ENCODE peak calls at places on chromosomes 16 and 17, in eight cellular contexts. X, A, L, W, M, H, R and D are unnamed samples.

GRCh38 chr16:29665294-29666077 is 2.4 kb downstream of the SPN start:
- DNase-seq in M (no peak), X (peak; percentile 51), R (no peak), A (no peak), W (no peak), L (peak; percentile 11), H (no peak), D (no peak)

GRCh38 chr17:49132699-49133364 is at the start of gene B4GALNT2:
- DNase-seq in A (no peak), W (no peak), R (peak; percentile 9), H (peak; percentile 28), X (peak; percentile 8), M (no peak), L (no peak), D (peak; percentile 79)

GRCh38 chr16:19542138-19542821 is 13.2 kb upstream of the VPS35L start:
- DNase-seq in R (no peak), A (no peak), X (no peak), L (no peak), W (no peak), H (no peak), M (no peak), D (no peak)

GRCh38 chr16:69077251-69077650 is 28.2 kb upstream of the HAS3 start:
- DNase-seq in W (no peak), H (no peak), M (no peak), A (no peak), L (no peak), X (no peak), R (no peak), D (no peak)

GRCh38 chr16:67029249-67030096 is 524 bp downstream of the CBFB start:
- DNase-seq in H (peak; percentile 68), X (peak; percentile 71), R (peak; percentile 23), W (peak; percentile 69), A (no peak), L (peak; percentile 52), M (peak; percentile 73), D (peak; percentile 45)

GRCh38 chr17:63519972-63520882 is 2.9 kb upstream of the KCNH6 start:
- DNase-seq in L (no peak), X (no peak), R (no peak), H (peak; percentile 78), W (no peak), A (no peak), M (no peak), D (no peak)

GRCh38 chr16:85752511-85753420 is 1.9 kb upstream of the C16orf74 start:
- DNase-seq in M (peak; percentile 75), W (no peak), R (peak; percentile 23), X (no peak), H (peak; percentile 86), L (no peak), A (no peak), D (peak; percentile 99)

GRCh38 chr17:1082579-1082978 is 85.7 kb downstream of the TIMM22 start:
- DNase-seq in X (no peak), R (no peak), M (no peak), A (no peak), L (no peak), H (peak; percentile 50), W (no peak), D (no peak)

GRCh38 chr17:2849327-2849670 is 53.1 kb downstream of the RAP1GAP2 start:
- DNase-seq in A (no peak), R (no peak), M (no peak), H (no peak), W (no peak), L (no peak), X (no peak), D (no peak)